ENCODE peak calls at places on chromosomes 4 and X, in five cellular contexts. A is HuH-7; Q is GM13976; K is stomach; S is central memory CD8-positive, alpha-beta T cell. I is an unnamed sample.

GRCh38 chr4:3494501-3494900 is 31.4 kb downstream of the DOK7 start:
- DNase-seq in Q (no peak), A (no peak), S (no peak), K (no peak), I (no peak)

GRCh38 chr4:152696764-152697250 is 17.0 kb upstream of the TMEM154 start:
- DNase-seq in S (peak), A (no peak), K (peak), Q (peak), I (peak)

GRCh38 chr4:44019721-44020120 is 428.9 kb downstream of the KCTD8 start:
- DNase-seq in A (no peak), Q (no peak), S (no peak), K (no peak), I (no peak)

GRCh38 chr4:177384856-177385396 is 57.3 kb downstream of the AGA start:
- DNase-seq in A (no peak), K (no peak), Q (no peak), S (no peak), I (no peak)

GRCh38 chr4:185805979-185806378 is 6.0 kb downstream of the SORBS2 start:
- DNase-seq in S (no peak), Q (no peak), K (no peak), A (no peak), I (no peak)

GRCh38 chr4:78337216-78337615 is 214.4 kb upstream of the ANXA3 start:
- DNase-seq in A (no peak), K (no peak), Q (no peak), S (no peak), I (no peak)

GRCh38 chr4:134045411-134045810 is 156.2 kb downstream of the PABPC4L start:
- DNase-seq in A (no peak), K (no peak), Q (no peak), S (no peak), I (no peak)

GRCh38 chr4:8553958-8554357 is 26.2 kb upstream of the GPR78 start:
- DNase-seq in K (no peak), S (no peak), A (no peak), Q (no peak), I (no peak)

GRCh38 chr4:16516796-16517413 is 290.6 kb upstream of the TAPT1 start:
- DNase-seq in K (peak), A (no peak), Q (no peak), S (no peak), I (peak)

GRCh38 chr4:156968479-156968984 is 3.1 kb downstream of the PDGFC start:
- DNase-seq in Q (peak), K (peak), A (no peak), S (no peak), I (peak)

GRCh38 chr4:45716093-45716492 is 407.8 kb downstream of the GABRG1 start:
- DNase-seq in Q (no peak), K (no peak), S (no peak), A (no peak), I (no peak)

GRCh38 chrX:149517308-149517707 is 12.2 kb upstream of the IDS start:
- DNase-seq in A (no peak), S (no peak), K (no peak), Q (no peak), I (no peak)

GRCh38 chr4:81635747-81636146 is 164.0 kb upstream of the RASGEF1B start:
- DNase-seq in K (peak), A (no peak), S (no peak), Q (no peak), I (no peak)

GRCh38 chrX:30488092-30488491 is 89.5 kb downstream of the TASL start:
- DNase-seq in S (no peak), K (no peak), Q (peak), A (no peak), I (peak)

GRCh38 chr4:93414041-93414440 is 414.5 kb upstream of the ATOH1 start:
- DNase-seq in A (no peak), K (no peak), Q (no peak), S (no peak), I (no peak)

GRCh38 chr4:138062929-138063328 is 179.2 kb downstream of the SLC7A11 start:
- DNase-seq in S (no peak), Q (no peak), A (no peak), K (no peak), I (peak)

GRCh38 chrX:153238361-153238760 is 59.3 kb downstream of the MAGEA1 start:
- DNase-seq in K (no peak), Q (no peak), A (no peak), S (no peak), I (no peak)

GRCh38 chr4:56821394-56822263 is at the start of gene SPINK2:
- DNase-seq in A (peak), S (peak), Q (peak), K (peak), I (no peak)

GRCh38 chr4:23728393-23728792 is 161.5 kb downstream of the PPARGC1A start:
- DNase-seq in S (no peak), A (no peak), K (no peak), Q (no peak), I (peak)

GRCh38 chrX:6990552-6991193 is 156.8 kb upstream of the STS start:
- DNase-seq in S (no peak), Q (no peak), A (no peak), K (no peak), I (no peak)

GRCh38 chr4:53645108-53645507 is 53.8 kb upstream of the LNX1 start:
- DNase-seq in Q (no peak), A (no peak), K (no peak), S (no peak), I (no peak)

GRCh38 chr4:77861500-77861899 is 1.1 kb upstream of the MRPL1 start:
- DNase-seq in S (no peak), A (no peak), Q (no peak), K (no peak), I (no peak)

GRCh38 chrX:136639506-136640176 is 8.3 kb upstream of the CD40LG start:
- DNase-seq in S (no peak), K (no peak), Q (no peak), A (no peak), I (no peak)

GRCh38 chrX:123884809-123885408 is 25.1 kb downstream of the XIAP start:
- DNase-seq in S (no peak), Q (peak), K (no peak), A (peak), I (peak)

GRCh38 chrX:40933132-40934078 is 151.8 kb upstream of the USP9X start:
- DNase-seq in S (no peak), A (no peak), K (no peak), Q (peak), I (peak)

GRCh38 chrX:130170752-130171445 is 863 bp upstream of the RAB33A start:
- DNase-seq in A (peak), K (peak), Q (peak), S (peak), I (no peak)

GRCh38 chrX:134603806-134604700 is 54.2 kb downstream of the PLAC1 start:
- DNase-seq in Q (no peak), S (no peak), K (no peak), A (no peak), I (peak)

GRCh38 chrX:114800719-114801118 is 216.7 kb downstream of the IL13RA2 start:
- DNase-seq in S (no peak), Q (no peak), A (no peak), K (no peak), I (peak)

GRCh38 chr4:20462426-20463175 is 210.9 kb downstream of the SLIT2 start:
- DNase-seq in K (no peak), Q (no peak), A (no peak), S (no peak), I (peak)

GRCh38 chr4:75289843-75290616 is 224.2 kb downstream of the RCHY1 start:
- DNase-seq in S (no peak), A (peak), K (peak), Q (peak), I (no peak)

GRCh38 chrX:19091596-19091995 is 30.7 kb downstream of the ADGRG2 start:
- DNase-seq in K (no peak), Q (no peak), S (no peak), A (no peak), I (no peak)

GRCh38 chrX:141811438-141811837 is 26.7 kb upstream of the MAGEC3 start:
- DNase-seq in K (no peak), A (no peak), S (no peak), Q (no peak), I (no peak)

GRCh38 chrX:25013593-25014365 is 2.0 kb downstream of the ARX start:
- DNase-seq in A (no peak), K (no peak), S (no peak), Q (peak), I (no peak)

GRCh38 chrX:135000516-135000915 is 9.7 kb downstream of the SMIM10 start:
- DNase-seq in Q (no peak), A (no peak), K (no peak), S (no peak), I (peak)

I was measured in IMR-90.